ENCODE peak calls at places on chromosomes 2 and 18, in six cellular contexts. One of them, this sample, is unnamed.

GRCh38 chr2:236744316-236745105 is 174.9 kb downstream of the ACKR3 start:
- DNase-seq in left lung: no peak
- DNase-seq in MCF 10A: peak
- DNase-seq in GM13976: no peak
- DNase-seq in pancreas: no peak
- DNase-seq in H9: no peak
- DNase-seq in this sample: no peak

GRCh38 chr18:5746844-5747243 is 148.5 kb downstream of the TMEM200C start:
- DNase-seq in left lung: no peak
- DNase-seq in MCF 10A: no peak
- DNase-seq in GM13976: no peak
- DNase-seq in pancreas: no peak
- DNase-seq in H9: no peak
- DNase-seq in this sample: no peak

GRCh38 chr2:23418490-23418911 is 33.5 kb downstream of the KLHL29 start:
- DNase-seq in left lung: no peak
- DNase-seq in MCF 10A: peak
- DNase-seq in GM13976: no peak
- DNase-seq in pancreas: no peak
- DNase-seq in H9: no peak
- DNase-seq in this sample: no peak

GRCh38 chr2:59754336-59754735 is 799.1 kb downstream of the BCL11A start:
- DNase-seq in left lung: no peak
- DNase-seq in MCF 10A: no peak
- DNase-seq in GM13976: no peak
- DNase-seq in pancreas: no peak
- DNase-seq in H9: peak
- DNase-seq in this sample: no peak

GRCh38 chr2:203591642-203592041 is 56.5 kb upstream of the RAPH1 start:
- DNase-seq in left lung: no peak
- DNase-seq in MCF 10A: no peak
- DNase-seq in GM13976: no peak
- DNase-seq in pancreas: no peak
- DNase-seq in H9: no peak
- DNase-seq in this sample: no peak

GRCh38 chr2:40243581-40243980 is 208.3 kb downstream of the SLC8A1 start:
- DNase-seq in left lung: no peak
- DNase-seq in MCF 10A: peak
- DNase-seq in GM13976: no peak
- DNase-seq in pancreas: no peak
- DNase-seq in H9: no peak
- DNase-seq in this sample: no peak

GRCh38 chr2:237067985-237068576 is 17.6 kb upstream of the COPS8 start:
- DNase-seq in left lung: no peak
- DNase-seq in MCF 10A: no peak
- DNase-seq in GM13976: no peak
- DNase-seq in pancreas: no peak
- DNase-seq in H9: no peak
- DNase-seq in this sample: no peak

GRCh38 chr2:719734-720133 is 42.5 kb upstream of the TMEM18 start:
- DNase-seq in left lung: no peak
- DNase-seq in MCF 10A: no peak
- DNase-seq in GM13976: no peak
- DNase-seq in pancreas: no peak
- DNase-seq in H9: no peak
- DNase-seq in this sample: no peak

GRCh38 chr18:50806208-50806616 is 13.6 kb downstream of the MRO start:
- DNase-seq in left lung: no peak
- DNase-seq in MCF 10A: no peak
- DNase-seq in GM13976: no peak
- DNase-seq in pancreas: peak
- DNase-seq in H9: peak
- DNase-seq in this sample: no peak

GRCh38 chr2:191272064-191272463 is 26.9 kb downstream of the MYO1B start:
- DNase-seq in left lung: no peak
- DNase-seq in MCF 10A: no peak
- DNase-seq in GM13976: no peak
- DNase-seq in pancreas: no peak
- DNase-seq in H9: no peak
- DNase-seq in this sample: no peak

GRCh38 chr18:55351220-55351619 is 236.8 kb downstream of the TCF4 start:
- DNase-seq in left lung: no peak
- DNase-seq in MCF 10A: no peak
- DNase-seq in GM13976: no peak
- DNase-seq in pancreas: no peak
- DNase-seq in H9: no peak
- DNase-seq in this sample: no peak

GRCh38 chr18:64244571-64244970 is 95.7 kb upstream of the LINC00305 start:
- DNase-seq in left lung: no peak
- DNase-seq in MCF 10A: no peak
- DNase-seq in GM13976: no peak
- DNase-seq in pancreas: no peak
- DNase-seq in H9: peak
- DNase-seq in this sample: no peak

GRCh38 chr18:5073026-5073944 is 123.8 kb downstream of the AKAIN1 start:
- DNase-seq in left lung: no peak
- DNase-seq in MCF 10A: no peak
- DNase-seq in GM13976: peak
- DNase-seq in pancreas: no peak
- DNase-seq in H9: peak
- DNase-seq in this sample: peak

GRCh38 chr2:109128466-109129355 is at the start of gene SH3RF3:
- DNase-seq in left lung: peak
- DNase-seq in MCF 10A: peak
- DNase-seq in GM13976: peak
- DNase-seq in pancreas: peak
- DNase-seq in H9: peak
- DNase-seq in this sample: peak

GRCh38 chr2:222842517-222843174 is 18.2 kb upstream of the ACSL3 start:
- DNase-seq in left lung: no peak
- DNase-seq in MCF 10A: peak
- DNase-seq in GM13976: no peak
- DNase-seq in pancreas: no peak
- DNase-seq in H9: no peak
- DNase-seq in this sample: no peak

GRCh38 chr18:63071566-63072175 is 247.9 kb downstream of the BCL2 start:
- DNase-seq in left lung: no peak
- DNase-seq in MCF 10A: peak
- DNase-seq in GM13976: no peak
- DNase-seq in pancreas: no peak
- DNase-seq in H9: no peak
- DNase-seq in this sample: no peak

GRCh38 chr18:48750485-48751175 is 200.1 kb downstream of the SMAD7 start:
- DNase-seq in left lung: no peak
- DNase-seq in MCF 10A: no peak
- DNase-seq in GM13976: no peak
- DNase-seq in pancreas: no peak
- DNase-seq in H9: no peak
- DNase-seq in this sample: no peak

GRCh38 chr2:163711244-163711643 is 24.6 kb downstream of the FIGN start:
- DNase-seq in left lung: no peak
- DNase-seq in MCF 10A: no peak
- DNase-seq in GM13976: no peak
- DNase-seq in pancreas: no peak
- DNase-seq in H9: no peak
- DNase-seq in this sample: no peak

GRCh38 chr2:230908595-230909191 is 16.3 kb downstream of the GPR55 start:
- DNase-seq in left lung: no peak
- DNase-seq in MCF 10A: peak
- DNase-seq in GM13976: peak
- DNase-seq in pancreas: peak
- DNase-seq in H9: peak
- DNase-seq in this sample: no peak

GRCh38 chr2:222499226-222499625 is 74.9 kb downstream of the SGPP2 start:
- DNase-seq in left lung: no peak
- DNase-seq in MCF 10A: peak
- DNase-seq in GM13976: no peak
- DNase-seq in pancreas: no peak
- DNase-seq in H9: no peak
- DNase-seq in this sample: no peak

GRCh38 chr18:62372156-62372555 is 47.0 kb downstream of the TNFRSF11A start:
- DNase-seq in left lung: no peak
- DNase-seq in MCF 10A: no peak
- DNase-seq in GM13976: peak
- DNase-seq in pancreas: no peak
- DNase-seq in H9: no peak
- DNase-seq in this sample: peak

GRCh38 chr18:12423820-12424219 is 16.1 kb downstream of the PRELID3A start:
- DNase-seq in left lung: no peak
- DNase-seq in MCF 10A: no peak
- DNase-seq in GM13976: no peak
- DNase-seq in pancreas: no peak
- DNase-seq in H9: no peak
- DNase-seq in this sample: no peak

GRCh38 chr18:12421732-12422131 is 14.0 kb downstream of the PRELID3A start:
- DNase-seq in left lung: no peak
- DNase-seq in MCF 10A: no peak
- DNase-seq in GM13976: no peak
- DNase-seq in pancreas: no peak
- DNase-seq in H9: no peak
- DNase-seq in this sample: no peak

GRCh38 chr18:12423393-12423792 is 15.7 kb downstream of the PRELID3A start:
- DNase-seq in left lung: peak
- DNase-seq in MCF 10A: no peak
- DNase-seq in GM13976: no peak
- DNase-seq in pancreas: no peak
- DNase-seq in H9: no peak
- DNase-seq in this sample: no peak

GRCh38 chr18:12424252-12424651 is 16.5 kb downstream of the PRELID3A start:
- DNase-seq in left lung: no peak
- DNase-seq in MCF 10A: no peak
- DNase-seq in GM13976: no peak
- DNase-seq in pancreas: no peak
- DNase-seq in H9: no peak
- DNase-seq in this sample: no peak

GRCh38 chr18:12422936-12423335 is 15.2 kb downstream of the PRELID3A start:
- DNase-seq in left lung: no peak
- DNase-seq in MCF 10A: no peak
- DNase-seq in GM13976: no peak
- DNase-seq in pancreas: no peak
- DNase-seq in H9: peak
- DNase-seq in this sample: no peak
- TF ChIP-seq CTCF in left lung: no peak
- TF ChIP-seq CTCF in MCF 10A: no peak
- TF ChIP-seq CTCF in GM13976: peak
- TF ChIP-seq CTCF in pancreas: no peak
- TF ChIP-seq CTCF in H9: peak
- TF ChIP-seq CTCF in this sample: peak

DNA sequence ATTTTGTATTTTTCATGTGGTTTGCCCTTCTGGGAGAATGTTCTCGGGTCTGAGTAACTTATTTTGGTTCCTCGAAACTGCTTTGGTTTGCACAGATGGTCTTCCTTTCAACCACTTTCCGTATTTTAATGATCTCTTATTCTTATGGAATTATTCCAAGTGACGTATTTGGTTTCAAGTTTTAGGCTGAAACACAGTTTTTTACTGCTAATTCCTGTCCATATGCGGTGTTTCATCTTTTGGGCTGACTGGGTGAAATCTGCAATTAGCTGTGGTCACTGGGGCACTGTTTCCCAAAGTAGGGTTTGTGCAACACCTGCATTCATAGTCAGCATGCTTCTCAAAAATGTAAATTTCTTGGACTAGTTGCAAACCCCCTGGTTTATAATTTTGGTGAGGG is 122.7 kb downstream of the CAPN13 start:
- DNase-seq in left lung: no peak
- DNase-seq in MCF 10A: no peak
- DNase-seq in GM13976: no peak
- DNase-seq in pancreas: no peak
- DNase-seq in H9: no peak
- DNase-seq in this sample: no peak
- TF ChIP-seq CTCF in left lung: no peak
- TF ChIP-seq CTCF in MCF 10A: no peak
- TF ChIP-seq CTCF in GM13976: no peak
- TF ChIP-seq CTCF in pancreas: no peak
- TF ChIP-seq CTCF in H9: no peak
- TF ChIP-seq CTCF in this sample: no peak

GRCh38 chr2:53711271-53711780 is 56.3 kb upstream of the CHAC2 start:
- DNase-seq in left lung: no peak
- DNase-seq in MCF 10A: no peak
- DNase-seq in GM13976: no peak
- DNase-seq in pancreas: no peak
- DNase-seq in H9: no peak
- DNase-seq in this sample: no peak

DNA sequence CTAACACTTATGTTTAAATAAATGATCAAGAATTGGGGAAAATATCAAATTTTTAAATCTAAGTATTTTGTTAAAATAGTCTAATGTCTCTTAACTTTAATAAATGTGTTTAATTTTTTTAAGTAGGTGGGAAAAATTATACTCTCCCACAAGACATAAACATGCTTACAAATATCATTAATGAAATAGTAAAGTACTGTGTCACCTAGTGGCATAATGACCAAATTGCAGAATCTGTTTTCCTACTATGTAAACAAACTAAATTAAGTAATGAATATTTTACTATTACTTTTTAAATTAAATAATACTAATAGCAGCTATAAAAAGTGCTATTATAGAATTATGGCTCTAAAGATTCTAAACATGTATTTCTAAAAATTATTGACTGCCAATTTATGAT is 52.0 kb upstream of the CHAC2 start:
- DNase-seq in left lung: no peak
- DNase-seq in MCF 10A: peak
- DNase-seq in GM13976: no peak
- DNase-seq in pancreas: no peak
- DNase-seq in H9: no peak
- DNase-seq in this sample: no peak
- TF ChIP-seq CTCF in left lung: peak
- TF ChIP-seq CTCF in MCF 10A: peak
- TF ChIP-seq CTCF in GM13976: no peak
- TF ChIP-seq CTCF in pancreas: peak
- TF ChIP-seq CTCF in H9: peak
- TF ChIP-seq CTCF in this sample: peak

DNA sequence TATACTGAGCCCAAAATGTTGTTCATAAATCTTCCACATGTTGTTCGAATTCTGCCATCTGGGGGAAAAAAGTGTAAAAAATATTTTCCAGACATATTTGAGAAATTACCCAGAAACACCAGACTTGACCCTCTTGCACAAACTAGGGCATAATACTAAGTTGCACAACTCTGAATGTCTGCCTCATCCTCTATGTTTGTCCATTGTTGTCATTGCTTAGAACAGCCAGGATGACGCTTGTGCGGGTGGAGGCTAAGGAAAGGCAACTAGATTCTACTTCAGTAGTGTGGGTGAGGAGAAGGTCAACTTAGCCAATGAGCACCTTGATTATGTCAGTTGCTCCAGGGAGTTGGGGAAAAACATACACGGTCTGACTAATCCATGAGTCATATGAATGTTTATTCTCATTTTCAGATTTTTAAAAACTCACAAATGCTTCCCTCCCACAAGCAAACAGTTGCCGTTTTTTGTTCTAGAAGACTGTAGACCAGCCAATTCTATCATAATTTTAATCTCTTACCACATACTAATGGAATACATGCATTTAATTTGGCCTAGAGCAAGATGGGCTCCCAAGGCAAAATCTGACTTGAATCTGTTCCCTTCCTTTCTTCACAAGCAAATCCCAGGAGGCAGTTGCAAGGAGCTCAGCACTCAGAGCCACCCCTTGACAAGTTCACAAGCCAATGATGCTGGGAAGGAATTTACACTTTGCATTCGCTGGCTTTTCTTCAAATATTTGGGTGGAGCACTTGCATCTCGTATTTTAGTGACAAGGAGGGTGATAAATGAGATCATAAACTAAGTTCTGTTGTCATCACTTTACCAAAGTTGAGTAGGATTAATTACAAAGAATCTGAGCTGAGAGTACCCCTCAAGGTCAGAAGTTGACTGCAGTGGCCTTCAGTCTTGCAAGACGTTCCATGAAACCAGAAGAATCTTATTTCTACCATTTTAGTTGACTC is 163.2 kb upstream of the TWIST2 start:
- DNase-seq in left lung: no peak
- DNase-seq in MCF 10A: peak
- DNase-seq in GM13976: no peak
- DNase-seq in pancreas: no peak
- DNase-seq in H9: no peak
- DNase-seq in this sample: no peak
- TF ChIP-seq CTCF in left lung: no peak
- TF ChIP-seq CTCF in MCF 10A: no peak
- TF ChIP-seq CTCF in GM13976: no peak
- TF ChIP-seq CTCF in pancreas: no peak
- TF ChIP-seq CTCF in H9: no peak
- TF ChIP-seq CTCF in this sample: no peak

This sample was measured in GM10248.